ENCODE peak calls at places on chromosomes 3 and 15, in five cellular contexts. I is GM12878, K is HepG2, G is HCT116, V is IMR-90. B is an unnamed sample.

GRCh38 chr3:51311055-51311454 is 74.0 kb upstream of the MANF start:
- DNase-seq in V (peak), G (peak), I (no peak), K (peak), B (peak)

GRCh38 chr15:84915011-84915958 is 30.8 kb downstream of the SLC28A1 start:
- DNase-seq in I (peak), K (peak), G (peak), V (peak), B (peak)

GRCh38 chr3:12995389-12996180 is 77.6 kb downstream of the IQSEC1 start:
- DNase-seq in I (no peak), K (peak), V (no peak), G (no peak), B (no peak)

GRCh38 chr15:82851981-82852511 is 42.6 kb downstream of the WHAMM start:
- DNase-seq in V (peak), G (no peak), I (no peak), K (no peak), B (no peak)

GRCh38 chr3:53845103-53845880 is 927 bp downstream of the CHDH start:
- DNase-seq in K (peak), I (no peak), G (peak), V (peak), B (peak)

GRCh38 chr3:52532517-52532837 is 1.2 kb downstream of the NT5DC2 start:
- DNase-seq in I (no peak), K (peak), G (no peak), V (peak), B (peak)

GRCh38 chr3:2851835-2852234 is 258.3 kb downstream of the IL5RA start:
- DNase-seq in V (no peak), G (no peak), K (no peak), I (no peak), B (no peak)

GRCh38 chr15:73270366-73271097 is 98.2 kb downstream of the HCN4 start:
- DNase-seq in V (no peak), K (peak), G (no peak), I (no peak), B (no peak)

GRCh38 chr15:42707873-42708544 is 28.9 kb downstream of the CDAN1 start:
- DNase-seq in I (no peak), G (no peak), K (peak), V (no peak), B (peak)

GRCh38 chr3:76998555-76998954 is 41.3 kb upstream of the ROBO2 start:
- DNase-seq in V (no peak), K (no peak), G (no peak), I (no peak), B (no peak)

GRCh38 chr15:89615135-89615534 is 39.9 kb downstream of the TICRR start:
- DNase-seq in K (no peak), V (no peak), G (no peak), I (no peak), B (no peak)

GRCh38 chr3:73192036-73192738 is 130.7 kb downstream of the EBLN2 start:
- DNase-seq in G (peak), I (no peak), K (peak), V (no peak), B (no peak)

GRCh38 chr3:46971151-46971550 is 5.4 kb downstream of the CCDC12 start:
- DNase-seq in K (no peak), G (no peak), I (no peak), V (no peak), B (no peak)

GRCh38 chr3:178583963-178584575 is 47.8 kb downstream of the KCNMB2 start:
- DNase-seq in K (no peak), V (no peak), G (no peak), I (no peak), B (no peak)

DNA sequence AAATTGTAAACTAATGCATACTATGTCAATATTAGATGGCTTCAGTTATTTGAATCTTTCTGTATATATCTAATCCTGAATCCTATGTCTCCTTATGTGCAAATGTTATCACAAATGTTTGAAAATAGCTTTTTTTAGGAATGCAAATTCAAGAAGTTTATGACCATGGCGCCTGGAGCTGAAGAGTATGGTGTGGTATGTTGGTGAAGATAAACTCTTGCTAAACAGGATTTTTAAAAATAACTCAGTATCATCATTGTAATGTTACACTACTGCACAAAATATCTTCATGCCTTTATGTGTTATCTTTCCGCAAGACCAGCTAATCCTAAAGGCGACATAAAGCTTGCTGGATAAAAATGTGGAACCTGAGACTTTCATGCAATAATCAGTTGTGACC is 382.6 kb downstream of the ROBO1 start:
- DNase-seq in K (no peak), I (no peak), V (no peak), G (no peak), B (no peak)
- TF ChIP-seq POLR2A in K (no peak), I (no peak), V (no peak), G (no peak), B (no peak)

GRCh38 chr15:40072216-40072990 is 33.4 kb upstream of the SRP14 start:
- DNase-seq in I (no peak), G (no peak), V (no peak), K (no peak), B (peak)
- H2AFZ ChIP-seq in I (no peak), G (no peak), V (peak), K (no peak), B (peak)

GRCh38 chr3:190306513-190307163 is 15.6 kb downstream of the CLDN1 start:
- DNase-seq in V (peak), G (no peak), I (no peak), K (peak), B (no peak)

GRCh38 chr3:190306026-190306425 is 16.2 kb downstream of the CLDN1 start:
- DNase-seq in K (no peak), I (no peak), V (no peak), G (no peak), B (no peak)

GRCh38 chr3:190308154-190308553 is 14.1 kb downstream of the CLDN1 start:
- DNase-seq in G (no peak), V (no peak), I (no peak), K (no peak), B (no peak)

GRCh38 chr3:190305406-190305805 is 16.8 kb downstream of the CLDN1 start:
- DNase-seq in G (no peak), K (no peak), V (no peak), I (no peak), B (peak)

GRCh38 chr3:190307164-190307545 is 15.1 kb downstream of the CLDN1 start:
- DNase-seq in I (no peak), V (no peak), K (peak), G (no peak), B (no peak)
- H3K27ac ChIP-seq in I (no peak), V (no peak), K (peak), G (no peak), B (no peak)

GRCh38 chr3:186663351-186664118 is 2.3 kb upstream of the HRG start:
- DNase-seq in V (no peak), K (no peak), G (no peak), I (no peak), B (no peak)

GRCh38 chr3:186668426-186668825 is 2.6 kb downstream of the HRG start:
- DNase-seq in G (no peak), K (no peak), V (no peak), I (no peak), B (no peak)

GRCh38 chr3:186664506-186664905 is 1.3 kb upstream of the HRG start:
- DNase-seq in K (no peak), I (no peak), V (no peak), G (no peak), B (no peak)

GRCh38 chr3:186664119-186664495 is 1.7 kb upstream of the HRG start:
- DNase-seq in V (no peak), I (no peak), G (no peak), K (no peak), B (no peak)

GRCh38 chr3:186665484-186666188 is at the start of gene HRG:
- DNase-seq in G (no peak), V (no peak), K (peak), I (no peak), B (no peak)
- TF ChIP-seq POLR2A in G (no peak), V (no peak), K (no peak), I (no peak), B (no peak)

GRCh38 chr3:149790698-149791097 is 1.7 kb downstream of the ANKUB1 start:
- DNase-seq in I (no peak), V (no peak), G (no peak), K (peak), B (no peak)
- H2AFZ ChIP-seq in I (no peak), V (no peak), G (peak), K (no peak), B (no peak)

GRCh38 chr15:25777047-25777446 is 86.1 kb downstream of the ATP10A start:
- DNase-seq in V (no peak), I (no peak), K (no peak), G (no peak), B (no peak)
- H3K27ac ChIP-seq in V (no peak), I (no peak), K (no peak), G (no peak), B (no peak)

DNA sequence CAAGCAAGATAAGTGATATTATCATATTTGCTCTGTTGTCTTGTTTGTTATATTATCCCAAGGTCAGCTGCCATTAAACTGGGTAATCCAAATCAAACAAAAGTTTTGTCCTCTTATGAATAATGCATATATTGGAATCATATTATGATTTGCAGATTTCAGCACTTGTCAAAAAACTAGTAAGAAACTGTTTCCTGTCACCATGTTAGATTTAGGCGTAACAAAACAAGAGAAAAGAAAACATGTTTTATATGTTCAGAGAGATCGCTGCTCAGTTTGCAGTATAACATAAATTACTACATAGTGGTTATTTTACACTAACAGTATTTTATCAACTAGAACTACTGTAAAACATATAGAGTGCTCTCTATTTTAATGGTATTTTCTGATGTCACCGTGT is 123.4 kb upstream of the ICE2 start:
- DNase-seq in G (no peak), K (no peak), V (no peak), I (no peak), B (no peak)
- TF ChIP-seq POLR2A in G (no peak), K (no peak), V (no peak), I (no peak), B (no peak)